ENCODE peak calls at places on chromosomes 11 and 22, in ten cellular contexts. H, B, M, Y, K, F, I, P, C and D are unnamed samples.

GRCh38 chr22:19289475-19290161 is 1.9 kb downstream of the CLTCL1 start:
- DNase-seq in H (peak; percentile 60), B (no peak), M (no peak), Y (peak; percentile 24), K (no peak), F (peak; percentile 90), I (no peak), P (peak; percentile 85), C (no peak), D (no peak)

GRCh38 chr11:73469401-73469800 is 93.2 kb downstream of the RELT start:
- DNase-seq in H (no peak), B (no peak), M (no peak), Y (no peak), K (no peak), F (no peak), I (no peak), P (no peak), C (no peak), D (no peak)

GRCh38 chr11:117670924-117671323 is 126.1 kb downstream of the DSCAML1 start:
- DNase-seq in H (no peak), B (no peak), M (no peak), Y (no peak), K (peak; percentile 78), F (no peak), I (no peak), P (no peak), C (no peak), D (no peak)

GRCh38 chr22:40709752-40710413 is 30.6 kb downstream of the MCHR1 start:
- DNase-seq in H (peak; percentile 36), B (no peak), M (no peak), Y (peak; percentile 65), K (peak; percentile 58), F (no peak), I (no peak), P (peak; percentile 82), C (peak; percentile 65), D (no peak)

GRCh38 chr11:110158317-110159200 is 65.4 kb downstream of the ZC3H12C start:
- DNase-seq in H (no peak), B (no peak), M (no peak), Y (no peak), K (no peak), F (peak; percentile 86), I (no peak), P (no peak), C (no peak), D (no peak)

GRCh38 chr11:43969543-43969942 is 27.1 kb downstream of the C11orf96 start:
- DNase-seq in H (no peak), B (no peak), M (no peak), Y (no peak), K (no peak), F (no peak), I (no peak), P (peak; percentile 21), C (no peak), D (no peak)

GRCh38 chr22:20184501-20185145 is 33.8 kb upstream of the CCDC188 start:
- DNase-seq in H (no peak), B (no peak), M (no peak), Y (no peak), K (no peak), F (no peak), I (no peak), P (no peak), C (no peak), D (no peak)

GRCh38 chr22:45859231-45860161 is 117.5 kb downstream of the WNT7B start:
- DNase-seq in H (no peak), B (no peak), M (no peak), Y (no peak), K (no peak), F (no peak), I (no peak), P (no peak), C (no peak), D (no peak)

GRCh38 chr11:71199226-71199815 is 53.1 kb downstream of the SHANK2 start:
- DNase-seq in H (no peak), B (no peak), M (no peak), Y (no peak), K (no peak), F (no peak), I (peak; percentile 67), P (no peak), C (peak; percentile 32), D (no peak)

GRCh38 chr11:128039140-128040021 is 548.0 kb downstream of the ETS1 start:
- DNase-seq in H (peak; percentile 65), B (peak; percentile 64), M (no peak), Y (no peak), K (no peak), F (peak; percentile 76), I (peak; percentile 84), P (peak; percentile 52), C (no peak), D (peak; percentile 82)

GRCh38 chr22:19788661-19789225 is 28.2 kb downstream of the TBX1 start:
- DNase-seq in H (no peak), B (no peak), M (no peak), Y (no peak), K (no peak), F (no peak), I (no peak), P (no peak), C (no peak), D (no peak)

GRCh38 chr11:72446929-72447753 is 12.8 kb upstream of the CLPB start:
- DNase-seq in H (peak; percentile 58), B (no peak), M (no peak), Y (peak; percentile 24), K (peak; percentile 79), F (peak; percentile 54), I (no peak), P (peak; percentile 75), C (no peak), D (peak; percentile 34)

GRCh38 chr22:46336119-46337078 is 885 bp downstream of the TRMU start:
- DNase-seq in H (peak; percentile 50), B (no peak), M (no peak), Y (no peak), K (peak; percentile 41), F (no peak), I (peak; percentile 81), P (peak; percentile 45), C (peak; percentile 78), D (no peak)

GRCh38 chr11:65132238-65132987 is 1.9 kb downstream of the SYVN1 start:
- DNase-seq in H (no peak), B (no peak), M (no peak), Y (no peak), K (no peak), F (no peak), I (no peak), P (no peak), C (no peak), D (no peak)

GRCh38 chr11:32916994-32917393 is 24.4 kb downstream of the QSER1 start:
- DNase-seq in H (no peak), B (no peak), M (no peak), Y (no peak), K (no peak), F (no peak), I (no peak), P (no peak), C (no peak), D (no peak)

GRCh38 chr22:42697542-42698013 is 23.1 kb downstream of the A4GALT start:
- DNase-seq in H (peak; percentile 81), B (no peak), M (no peak), Y (peak; percentile 44), K (no peak), F (peak; percentile 58), I (peak; percentile 92), P (peak; percentile 88), C (peak; percentile 95), D (no peak)